ENCODE peak calls at places on chromosomes 11 and 22, in four cellular contexts. D is activated CD8-positive, alpha-beta memory T cell treated with anti-CD3 and anti-CD28 coated beads for 1 hour; J is activated CD4-positive, alpha-beta T cell treated with anti-CD3 and anti-CD28 coated beads, Interleukin-2, amount 50 U/mL, for 24 hours; Z is OCI-LY7. K is an unnamed sample.

GRCh38 chr11:2138075-2138435 is 1.1 kb downstream of the IGF2 start:
- DNase-seq in J (no peak), Z (no peak), D (no peak), K (no peak)

GRCh38 chr11:73664894-73665293 is 18.5 kb downstream of the PLEKHB1 start:
- DNase-seq in D (no peak), Z (no peak), J (no peak), K (no peak)

GRCh38 chr11:124119103-124119502 is 3.9 kb downstream of the VWA5A start:
- DNase-seq in D (no peak), J (no peak), Z (no peak), K (no peak)

GRCh38 chr22:47672526-47672925 is 910.1 kb downstream of the TBC1D22A start:
- DNase-seq in J (no peak), D (no peak), Z (no peak), K (no peak)

GRCh38 chr11:65298655-65299179 is 15.9 kb upstream of the CDC42EP2 start:
- DNase-seq in J (no peak), Z (no peak), D (no peak), K (no peak)

GRCh38 chr11:8293171-8293570 is 29.5 kb upstream of the LMO1 start:
- DNase-seq in D (no peak), J (no peak), Z (no peak), K (no peak)

GRCh38 chr11:133598879-133599278 is 66.6 kb upstream of the OPCML start:
- DNase-seq in D (no peak), J (no peak), Z (no peak), K (no peak)

GRCh38 chr11:534592-535518 is 521 bp downstream of the HRAS start:
- DNase-seq in Z (peak), D (no peak), J (no peak), K (peak)

GRCh38 chr11:31643831-31644230 is 134.3 kb downstream of the ELP4 start:
- DNase-seq in D (no peak), Z (no peak), J (no peak), K (no peak)

GRCh38 chr11:92893276-92893675 is 76.2 kb upstream of the MTNR1B start:
- DNase-seq in J (no peak), D (no peak), Z (no peak), K (peak)

GRCh38 chr11:47928426-47928825 is 51.9 kb upstream of the PTPRJ start:
- DNase-seq in Z (no peak), D (no peak), J (no peak), K (peak)

GRCh38 chr11:105100976-105101630 is 38.5 kb downstream of the CARD18 start:
- DNase-seq in Z (no peak), D (no peak), J (no peak), K (peak)

GRCh38 chr11:12170984-12171383 is 60.6 kb downstream of the MICAL2 start:
- DNase-seq in J (no peak), D (no peak), Z (no peak), K (no peak)

GRCh38 chr11:18277560-18278271 is 11.7 kb downstream of the SAA1 start:
- DNase-seq in Z (no peak), J (no peak), D (no peak), K (no peak)

GRCh38 chr11:113615773-113616172 is 90.3 kb downstream of the TMPRSS5 start:
- DNase-seq in Z (no peak), D (no peak), J (no peak), K (no peak)

GRCh38 chr11:11605821-11606450 is 15.9 kb downstream of the GALNT18 start:
- DNase-seq in Z (no peak), D (no peak), J (no peak), K (no peak)

GRCh38 chr11:129620705-129621104 is 194.9 kb upstream of the TMEM45B start:
- DNase-seq in D (no peak), Z (no peak), J (no peak), K (no peak)

GRCh38 chr11:9219115-9219514 is 46.0 kb downstream of the DENND5A start:
- DNase-seq in J (no peak), D (no peak), Z (no peak), K (no peak)

GRCh38 chr11:84022695-84023094 is 736.5 kb upstream of the CCDC90B start:
- DNase-seq in Z (no peak), D (no peak), J (no peak), K (no peak)

GRCh38 chr11:32006799-32007388 is 84.0 kb upstream of the RCN1 start:
- DNase-seq in Z (peak), D (no peak), J (no peak), K (peak)

GRCh38 chr11:18669211-18669593 is 29.4 kb upstream of the TMEM86A start:
- DNase-seq in J (no peak), D (no peak), Z (no peak), K (no peak)

GRCh38 chr22:21606775-21607174 is 23.0 kb downstream of the YDJC start:
- DNase-seq in Z (no peak), D (no peak), J (no peak), K (no peak)

GRCh38 chr11:94769897-94770296 is 1.7 kb downstream of the AMOTL1 start:
- DNase-seq in J (no peak), D (no peak), Z (no peak), K (no peak)

GRCh38 chr11:95453616-95454118 is 222.7 kb upstream of the SESN3 start:
- DNase-seq in J (no peak), Z (no peak), D (no peak), K (no peak)

GRCh38 chr11:69984457-69985261 is 93.5 kb upstream of the ANO1 start:
- DNase-seq in Z (no peak), D (no peak), J (no peak), K (peak)

GRCh38 chr11:36454551-36454950 is 55.5 kb downstream of the TRAF6 start:
- DNase-seq in Z (no peak), D (no peak), J (no peak), K (no peak)

GRCh38 chr11:42171046-42171445 is 711.6 kb upstream of the LRRC4C start:
- DNase-seq in D (no peak), Z (no peak), J (no peak), K (no peak)

GRCh38 chr11:134294664-134295063 is 18.5 kb downstream of the GLB1L3 start:
- DNase-seq in J (no peak), D (no peak), Z (no peak), K (no peak)

GRCh38 chr11:68643576-68643975 is 40.8 kb upstream of the GAL start:
- DNase-seq in Z (no peak), D (no peak), J (no peak), K (peak)

GRCh38 chr11:46009647-46010046 is 87.2 kb downstream of the LARGE2 start:
- DNase-seq in D (no peak), Z (no peak), J (no peak), K (no peak)

GRCh38 chr22:23402275-23403151 is 177.6 kb downstream of the IGLL1 start:
- DNase-seq in Z (peak), J (no peak), D (no peak), K (peak)

K was measured in MM.1S.